ENCODE peak calls at places on chromosomes 5 and 9, in four cellular contexts. U, S, P and F are unnamed samples.

GRCh38 chr5:77645158-77645994 is 6.9 kb upstream of the OTP start:
- DNase-seq in S (peak), P (peak), U (peak), F (no peak)

GRCh38 chr9:136260521-136260920 is 14.9 kb upstream of the QSOX2 start:
- DNase-seq in U (no peak), P (no peak), S (no peak), F (no peak)

GRCh38 chr9:74645007-74645639 is 148.0 kb downstream of the RORB start:
- DNase-seq in S (peak), P (peak), U (peak), F (peak)

GRCh38 chr9:13351768-13352386 is 72.4 kb upstream of the MPDZ start:
- DNase-seq in P (peak), S (peak), U (peak), F (no peak)

GRCh38 chr9:121725008-121725795 is 73.8 kb downstream of the DAB2IP start:
- DNase-seq in S (no peak), P (no peak), U (no peak), F (no peak)

GRCh38 chr5:91556-92263 is at the start of gene PLEKHG4B:
- DNase-seq in P (no peak), S (no peak), U (no peak), F (no peak)

GRCh38 chr5:90602681-90603080 is 44.1 kb downstream of the ADGRV1 start:
- DNase-seq in P (no peak), U (no peak), S (no peak), F (no peak)

GRCh38 chr5:147648597-147648996 is 133.9 kb downstream of the JAKMIP2 start:
- DNase-seq in U (no peak), S (peak), P (no peak), F (no peak)

GRCh38 chr5:143262393-143263174 is 140.9 kb downstream of the NR3C1 start:
- DNase-seq in U (peak), S (peak), P (no peak), F (no peak)

GRCh38 chr5:34718516-34718915 is 62.4 kb downstream of the RAI14 start:
- DNase-seq in P (no peak), S (no peak), U (no peak), F (no peak)

GRCh38 chr9:124293712-124294504 is 36.2 kb downstream of the NEK6 start:
- DNase-seq in S (no peak), P (no peak), U (no peak), F (no peak)

GRCh38 chr9:100027543-100027942 is 71.3 kb downstream of the ERP44 start:
- DNase-seq in S (no peak), U (no peak), P (no peak), F (no peak)

GRCh38 chr9:19456996-19457693 is 48.3 kb downstream of the ACER2 start:
- DNase-seq in S (peak), P (peak), U (peak), F (peak)

GRCh38 chr9:108622467-108622866 is 233.3 kb downstream of the ACTL7B start:
- DNase-seq in U (no peak), S (no peak), P (no peak), F (no peak)

GRCh38 chr9:133000842-133001241 is 22.3 kb downstream of the GFI1B start:
- DNase-seq in P (no peak), S (no peak), U (no peak), F (no peak)

GRCh38 chr5:98076501-98076900 is 697.0 kb upstream of the RGMB start:
- DNase-seq in P (no peak), U (no peak), S (no peak), F (no peak)

GRCh38 chr9:127942152-127943010 is 4.7 kb upstream of the DPM2 start:
- DNase-seq in S (peak), P (peak), U (no peak), F (no peak)

GRCh38 chr5:76601470-76601869 is 21.7 kb downstream of the F2RL2 start:
- DNase-seq in P (peak), S (peak), U (peak), F (no peak)

GRCh38 chr5:124707516-124707915 is 38.9 kb downstream of the ZNF608 start:
- DNase-seq in P (no peak), S (no peak), U (no peak), F (no peak)

GRCh38 chr5:44365351-44365750 is 23.9 kb downstream of the FGF10 start:
- DNase-seq in U (no peak), P (no peak), S (no peak), F (no peak)

GRCh38 chr5:74303575-74303974 is 337.0 kb downstream of the ENC1 start:
- DNase-seq in U (no peak), S (no peak), P (no peak), F (no peak)

GRCh38 chr9:134209731-134210311 is 45.5 kb upstream of the RNU6ATAC start:
- DNase-seq in U (no peak), S (no peak), P (no peak), F (no peak)

GRCh38 chr5:109888980-109889379 is 199.3 kb downstream of the MAN2A1 start:
- DNase-seq in P (no peak), U (no peak), S (no peak), F (no peak)

DNA sequence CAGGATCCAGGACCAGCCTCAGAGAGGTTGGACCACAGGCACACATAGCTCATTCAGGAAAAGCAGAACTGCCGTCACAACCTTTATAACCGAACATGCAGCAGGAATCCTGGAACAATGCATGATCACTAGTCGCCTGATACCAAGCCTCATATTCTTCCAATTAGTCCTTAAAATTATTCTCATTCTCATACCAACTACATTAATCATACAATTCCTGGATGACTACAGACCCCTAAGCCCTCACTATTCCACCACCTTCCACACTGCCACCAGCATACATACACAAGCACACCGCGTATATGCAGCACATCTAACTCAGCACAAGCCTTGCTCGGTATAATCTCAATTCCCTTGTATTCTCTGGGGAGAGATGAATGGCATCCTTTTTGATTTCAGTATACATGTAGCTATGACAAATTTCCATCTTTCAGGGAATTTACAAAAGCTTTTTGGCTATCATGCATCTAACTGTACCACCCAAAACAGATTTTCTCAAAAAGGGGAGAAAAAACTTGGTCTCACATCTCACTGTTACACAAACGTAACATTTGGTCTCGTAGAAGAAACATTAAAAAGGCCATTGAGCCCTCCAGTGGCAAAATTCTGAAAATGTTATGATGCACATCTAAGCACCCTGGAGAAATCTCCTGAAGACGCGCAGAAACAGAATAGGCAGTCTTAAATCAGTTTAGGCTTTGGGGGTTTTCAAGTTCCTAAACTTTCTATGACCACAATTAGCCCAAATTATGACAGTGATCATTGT is 46.2 kb downstream of the MCTP1 start:
- DNase-seq in U (no peak), S (no peak), P (no peak), F (peak)
- TF ChIP-seq TCF7L2 in U (no peak), S (no peak), P (no peak), F (no peak)

DNA sequence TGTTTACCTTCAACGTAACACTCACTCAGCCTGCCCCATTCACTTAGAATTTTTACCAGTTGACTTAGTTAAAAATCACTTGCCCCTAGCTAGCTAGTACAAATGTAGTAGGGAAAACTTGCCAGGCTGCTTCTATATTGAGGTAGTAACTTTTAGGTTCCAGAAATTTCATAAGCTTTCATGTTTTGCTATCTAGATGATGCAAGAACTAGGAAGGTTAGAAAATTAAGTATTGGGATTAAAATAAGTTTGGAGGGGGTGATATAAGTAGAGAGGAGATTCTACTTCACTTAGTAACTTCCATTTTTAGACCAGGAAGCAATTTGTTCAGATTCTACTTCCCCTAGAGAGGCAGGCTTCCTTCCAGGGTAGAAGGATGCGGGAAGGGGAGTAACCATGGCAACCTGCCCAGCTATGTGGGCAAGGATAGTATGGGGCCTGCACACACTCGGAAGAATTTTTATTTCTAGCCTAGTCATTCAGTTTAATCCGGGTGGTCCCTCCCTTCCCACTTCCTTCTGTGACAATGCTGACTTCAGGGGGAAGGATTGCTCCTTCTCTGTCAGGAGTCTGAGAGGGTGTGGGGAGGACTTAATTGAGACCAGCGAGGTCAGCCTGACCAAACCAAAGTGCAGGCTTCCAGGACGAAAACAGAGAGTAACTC is 4.2 kb downstream of the DAB2 start:
- DNase-seq in S (no peak), P (no peak), U (no peak), F (no peak)
- TF ChIP-seq TCF7L2 in S (no peak), P (no peak), U (no peak), F (no peak)

DNA sequence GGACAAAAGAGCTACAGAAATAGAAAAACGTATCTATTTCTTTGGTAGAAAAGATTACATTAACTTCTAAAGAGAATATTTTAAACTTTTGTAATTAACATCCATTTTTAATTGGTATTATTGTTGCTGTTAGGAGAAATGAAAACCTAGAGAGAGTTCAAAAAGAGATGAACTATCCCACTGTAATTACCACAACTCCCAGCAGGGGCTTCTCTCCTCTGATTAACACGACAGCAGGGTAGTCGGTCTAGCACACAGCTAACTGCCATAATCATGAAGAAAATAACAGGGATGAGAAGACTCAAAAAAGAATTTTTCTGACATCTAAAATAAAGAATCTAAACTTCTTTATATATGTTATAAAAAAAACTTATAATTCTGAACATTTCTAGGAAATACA is 86.2 kb upstream of the CDH9 start:
- DNase-seq in S (peak), P (peak), U (no peak), F (no peak)
- TF ChIP-seq TCF7L2 in S (no peak), P (no peak), U (no peak), F (no peak)

GRCh38 chr9:97714435-97714834 is 17.3 kb upstream of the XPA start:
- DNase-seq in P (no peak), U (no peak), S (peak), F (no peak)
- TF ChIP-seq TCF7L2 in P (no peak), U (no peak), S (no peak), F (no peak)

GRCh38 chr9:116352958-116353357 is 199.4 kb downstream of the PAPPA start:
- DNase-seq in S (no peak), U (no peak), P (no peak), F (no peak)
- TF ChIP-seq TCF7L2 in S (no peak), U (no peak), P (no peak), F (no peak)

GRCh38 chr5:68440666-68441065 is 225.1 kb downstream of the PIK3R1 start:
- DNase-seq in U (no peak), P (no peak), S (no peak), F (no peak)

GRCh38 chr5:68433921-68434879 is 218.6 kb downstream of the PIK3R1 start:
- DNase-seq in P (peak), S (peak), U (peak), F (peak)

GRCh38 chr5:68440255-68440654 is 224.7 kb downstream of the PIK3R1 start:
- DNase-seq in U (no peak), S (no peak), P (no peak), F (no peak)

GRCh38 chr5:68435611-68436010 is 220.1 kb downstream of the PIK3R1 start:
- DNase-seq in P (no peak), U (no peak), S (no peak), F (no peak)

GRCh38 chr5:68436686-68437520 is 221.3 kb downstream of the PIK3R1 start:
- DNase-seq in U (no peak), P (no peak), S (no peak), F (no peak)
- TF ChIP-seq TCF7L2 in U (no peak), P (no peak), S (no peak), F (no peak)

GRCh38 chr9:7338586-7339281 is 460.8 kb downstream of the DMAC1 start:
- DNase-seq in S (no peak), U (no peak), P (no peak), F (no peak)

GRCh38 chr9:7340451-7340850 is 459.1 kb downstream of the DMAC1 start:
- DNase-seq in U (no peak), S (no peak), P (no peak), F (no peak)

GRCh38 chr9:7342721-7343120 is 456.9 kb downstream of the DMAC1 start:
- DNase-seq in P (no peak), S (no peak), U (no peak), F (no peak)

GRCh38 chr9:7342229-7342628 is 457.3 kb downstream of the DMAC1 start:
- DNase-seq in U (no peak), S (no peak), P (no peak), F (no peak)

DNA sequence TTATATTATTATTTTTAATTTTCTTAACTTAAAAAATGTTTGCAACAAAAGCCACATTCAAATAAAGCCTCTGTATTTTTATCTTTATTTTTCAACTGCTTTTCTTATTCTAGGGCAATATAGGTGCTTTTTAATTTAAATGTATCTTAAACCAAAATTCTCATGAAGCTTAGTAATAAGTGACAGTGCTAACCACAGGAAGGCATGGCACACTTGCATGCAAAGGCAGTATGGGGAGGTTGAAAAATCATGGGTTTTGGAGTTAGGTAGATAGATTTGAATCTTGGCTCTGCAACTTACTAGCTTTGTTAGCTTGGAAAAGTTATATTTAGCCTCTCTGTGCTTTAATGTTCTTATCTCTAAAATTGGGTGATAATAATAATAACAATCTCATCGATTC is 458.0 kb downstream of the DMAC1 start:
- DNase-seq in P (no peak), U (no peak), S (no peak), F (no peak)
- TF ChIP-seq TCF7L2 in P (no peak), U (no peak), S (no peak), F (no peak)

GRCh38 chr9:6142816-6143454 is 72.7 kb upstream of the IL33 start:
- DNase-seq in S (peak), U (no peak), P (no peak), F (no peak)
- TF ChIP-seq TCF7L2 in S (no peak), U (no peak), P (no peak), F (no peak)

GRCh38 chr5:122392844-122393243 is 80.8 kb downstream of the SNCAIP start:
- DNase-seq in U (no peak), P (no peak), S (no peak), F (no peak)
- TF ChIP-seq TCF7L2 in U (no peak), P (no peak), S (no peak), F (no peak)

DNA sequence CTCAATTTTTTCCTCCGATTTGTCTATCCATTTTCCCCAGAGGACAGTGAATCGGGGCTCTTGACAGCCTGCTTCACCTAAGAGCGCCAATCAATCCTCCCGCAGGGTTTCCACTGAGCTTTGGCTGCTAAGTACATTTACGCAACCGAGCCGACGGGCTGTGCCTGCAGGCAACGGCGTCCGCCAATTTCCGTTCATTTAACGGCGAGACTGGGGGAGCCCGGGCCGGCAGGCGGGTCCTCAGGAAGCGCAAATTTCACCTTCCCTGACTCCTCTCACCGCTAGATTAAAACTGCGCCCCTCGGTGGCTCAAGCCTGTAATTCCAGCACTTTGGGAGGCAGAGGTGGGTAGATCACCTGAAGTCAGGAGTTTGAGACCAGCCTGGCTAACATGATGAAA is 2.7 kb upstream of the NXNL2 start:
- DNase-seq in P (no peak), U (no peak), S (no peak), F (no peak)
- TF ChIP-seq TCF7L2 in P (no peak), U (no peak), S (no peak), F (no peak)